ENCODE peak calls at places on chromosomes 1 and 21, in five cellular contexts. One of them, this sample, is unnamed.

GRCh38 chr1:201982923-201983805 is 716 bp downstream of the RNPEP start:
- DNase-seq in fibroblast of mammary gland: peak; percentile 79
- DNase-seq in cardiac muscle cell: peak; percentile 69
- DNase-seq in RWPE1: peak; percentile 85
- DNase-seq in lower lobe of right lung: peak; percentile 85
- DNase-seq in this sample: peak; percentile 42

GRCh38 chr1:219575563-219575962 is 37.3 kb downstream of the ZC3H11B start:
- DNase-seq in fibroblast of mammary gland: no peak
- DNase-seq in cardiac muscle cell: no peak
- DNase-seq in RWPE1: no peak
- DNase-seq in lower lobe of right lung: no peak
- DNase-seq in this sample: no peak

GRCh38 chr1:199054706-199055105 is 415.9 kb downstream of the PTPRC start:
- DNase-seq in fibroblast of mammary gland: peak; percentile 14
- DNase-seq in cardiac muscle cell: no peak
- DNase-seq in RWPE1: no peak
- DNase-seq in lower lobe of right lung: no peak
- DNase-seq in this sample: no peak

GRCh38 chr1:11918779-11919519 is 7.3 kb downstream of the KIAA2013 start:
- DNase-seq in fibroblast of mammary gland: peak; percentile 87
- DNase-seq in cardiac muscle cell: no peak
- DNase-seq in RWPE1: peak; percentile 55
- DNase-seq in lower lobe of right lung: no peak
- DNase-seq in this sample: no peak

GRCh38 chr1:1137256-1138045 is 21.6 kb upstream of the C1orf159 start:
- DNase-seq in fibroblast of mammary gland: no peak
- DNase-seq in cardiac muscle cell: no peak
- DNase-seq in RWPE1: no peak
- DNase-seq in lower lobe of right lung: no peak
- DNase-seq in this sample: no peak

GRCh38 chr1:158115126-158115525 is 65.6 kb upstream of the CD1D start:
- DNase-seq in fibroblast of mammary gland: no peak
- DNase-seq in cardiac muscle cell: no peak
- DNase-seq in RWPE1: no peak
- DNase-seq in lower lobe of right lung: no peak
- DNase-seq in this sample: no peak

GRCh38 chr1:226447932-226448670 is 40.2 kb upstream of the PARP1 start:
- DNase-seq in fibroblast of mammary gland: peak; percentile 15
- DNase-seq in cardiac muscle cell: no peak
- DNase-seq in RWPE1: no peak
- DNase-seq in lower lobe of right lung: no peak
- DNase-seq in this sample: no peak

GRCh38 chr1:32413507-32414185 is 19.4 kb upstream of the BSDC1 start:
- DNase-seq in fibroblast of mammary gland: peak; percentile 66
- DNase-seq in cardiac muscle cell: peak; percentile 58
- DNase-seq in RWPE1: peak; percentile 32
- DNase-seq in lower lobe of right lung: peak; percentile 47
- DNase-seq in this sample: no peak

GRCh38 chr1:61435226-61435625 is 289.7 kb downstream of the TM2D1 start:
- DNase-seq in fibroblast of mammary gland: no peak
- DNase-seq in cardiac muscle cell: no peak
- DNase-seq in RWPE1: no peak
- DNase-seq in lower lobe of right lung: no peak
- DNase-seq in this sample: no peak

GRCh38 chr1:167121375-167122120 is 27.7 kb downstream of the STYXL2 start:
- DNase-seq in fibroblast of mammary gland: peak; percentile 20
- DNase-seq in cardiac muscle cell: no peak
- DNase-seq in RWPE1: peak; percentile 25
- DNase-seq in lower lobe of right lung: peak; percentile 75
- DNase-seq in this sample: no peak

GRCh38 chr21:43188712-43189151 is 19.9 kb downstream of the CRYAA start:
- DNase-seq in fibroblast of mammary gland: no peak
- DNase-seq in cardiac muscle cell: no peak
- DNase-seq in RWPE1: no peak
- DNase-seq in lower lobe of right lung: no peak
- DNase-seq in this sample: no peak

GRCh38 chr1:115134850-115135484 is 45.7 kb upstream of the TSPAN2 start:
- DNase-seq in fibroblast of mammary gland: peak; percentile 71
- DNase-seq in cardiac muscle cell: no peak
- DNase-seq in RWPE1: peak; percentile 55
- DNase-seq in lower lobe of right lung: no peak
- DNase-seq in this sample: no peak

GRCh38 chr1:195745170-195746009 is 862.9 kb downstream of the KCNT2 start:
- DNase-seq in fibroblast of mammary gland: no peak
- DNase-seq in cardiac muscle cell: no peak
- DNase-seq in RWPE1: peak; percentile 35
- DNase-seq in lower lobe of right lung: no peak
- DNase-seq in this sample: no peak

GRCh38 chr21:42849759-42850412 is 29.5 kb downstream of the WDR4 start:
- DNase-seq in fibroblast of mammary gland: no peak
- DNase-seq in cardiac muscle cell: no peak
- DNase-seq in RWPE1: no peak
- DNase-seq in lower lobe of right lung: no peak
- DNase-seq in this sample: no peak

GRCh38 chr1:241499910-241500309 is 19.6 kb downstream of the FH start:
- DNase-seq in fibroblast of mammary gland: peak; percentile 75
- DNase-seq in cardiac muscle cell: peak; percentile 28
- DNase-seq in RWPE1: peak; percentile 17
- DNase-seq in lower lobe of right lung: no peak
- DNase-seq in this sample: no peak

GRCh38 chr1:53062731-53063591 is 948 bp downstream of the PODN start:
- DNase-seq in fibroblast of mammary gland: no peak
- DNase-seq in cardiac muscle cell: peak; percentile 28
- DNase-seq in RWPE1: no peak
- DNase-seq in lower lobe of right lung: peak; percentile 42
- DNase-seq in this sample: no peak

GRCh38 chr21:27047331-27048314 is 80.7 kb upstream of the ADAMTS5 start:
- DNase-seq in fibroblast of mammary gland: peak; percentile 93
- DNase-seq in cardiac muscle cell: no peak
- DNase-seq in RWPE1: no peak
- DNase-seq in lower lobe of right lung: no peak
- DNase-seq in this sample: no peak

GRCh38 chr1:208192989-208193388 is 51.2 kb downstream of the PLXNA2 start:
- DNase-seq in fibroblast of mammary gland: peak; percentile 74
- DNase-seq in cardiac muscle cell: no peak
- DNase-seq in RWPE1: no peak
- DNase-seq in lower lobe of right lung: no peak
- DNase-seq in this sample: no peak

DNA sequence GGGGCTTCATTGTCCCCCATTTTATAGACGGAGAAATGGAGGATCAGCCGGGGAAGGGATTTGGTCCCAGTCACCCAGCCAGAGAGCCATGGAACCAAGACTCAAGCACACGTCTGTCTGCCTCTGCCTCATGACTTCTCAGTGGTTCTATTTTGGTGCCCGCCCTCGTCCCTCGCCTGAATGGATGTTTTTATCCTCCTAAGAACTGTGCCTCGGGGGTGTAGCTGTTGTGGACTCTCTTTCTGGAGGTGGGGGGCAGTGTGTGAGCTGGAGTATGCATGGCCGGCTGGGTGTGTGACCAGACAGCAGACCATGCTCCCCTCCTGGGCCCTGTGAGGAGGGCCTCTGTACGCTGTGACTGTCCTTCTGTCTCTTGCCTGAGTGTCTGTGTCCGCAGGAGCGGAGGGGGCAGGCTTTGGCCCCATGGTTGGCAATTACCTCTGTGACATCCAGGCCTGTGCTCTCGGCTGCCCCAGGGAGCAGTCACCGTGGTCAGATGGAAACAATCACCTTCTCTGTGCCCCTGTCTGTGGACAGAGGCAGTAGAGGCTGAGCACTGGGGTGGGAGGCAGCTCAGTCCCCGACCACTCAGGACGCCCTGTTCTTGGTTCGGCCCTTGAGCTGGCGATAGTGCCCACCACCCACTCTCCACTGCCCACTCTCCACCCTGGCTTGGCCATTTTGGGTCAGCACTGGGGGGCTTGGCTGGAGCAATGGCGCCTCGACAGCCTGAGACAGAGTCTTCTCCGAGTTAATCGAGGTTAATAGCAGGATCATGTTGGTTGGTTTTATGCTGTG is 20.4 kb downstream of the WNT4 start:
- DNase-seq in fibroblast of mammary gland: no peak
- DNase-seq in cardiac muscle cell: no peak
- DNase-seq in RWPE1: no peak
- DNase-seq in lower lobe of right lung: no peak
- DNase-seq in this sample: no peak
- TF ChIP-seq CTCF in fibroblast of mammary gland: no peak
- TF ChIP-seq CTCF in cardiac muscle cell: no peak
- TF ChIP-seq CTCF in RWPE1: no peak
- TF ChIP-seq CTCF in lower lobe of right lung: no peak
- TF ChIP-seq CTCF in this sample: no peak

DNA sequence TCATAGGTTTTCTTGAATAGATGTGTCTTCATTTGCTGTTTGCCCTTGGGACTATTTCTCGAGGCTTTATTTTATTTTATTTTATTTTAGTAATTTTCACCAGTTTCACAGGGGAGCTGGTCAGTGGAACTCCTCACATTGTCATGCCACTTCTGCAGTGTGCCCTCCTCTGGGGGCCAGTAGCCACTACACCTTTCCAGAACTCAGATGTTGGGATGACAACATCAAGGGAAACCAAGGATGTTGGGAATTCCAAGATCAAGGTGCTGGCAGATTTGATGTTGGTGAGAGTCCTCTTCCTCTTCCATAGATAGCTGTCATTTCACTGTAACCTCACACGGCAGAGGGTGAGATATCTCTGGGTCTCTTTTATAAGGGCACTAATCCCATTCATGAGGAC is 35.5 kb downstream of the SLC26A9 start:
- DNase-seq in fibroblast of mammary gland: peak; percentile 23
- DNase-seq in cardiac muscle cell: peak; percentile 49
- DNase-seq in RWPE1: peak; percentile 52
- DNase-seq in lower lobe of right lung: no peak
- DNase-seq in this sample: no peak
- TF ChIP-seq CTCF in fibroblast of mammary gland: peak; percentile 63
- TF ChIP-seq CTCF in cardiac muscle cell: peak; percentile 65
- TF ChIP-seq CTCF in RWPE1: no peak
- TF ChIP-seq CTCF in lower lobe of right lung: peak; percentile 49
- TF ChIP-seq CTCF in this sample: peak; percentile 41

GRCh38 chr1:193754732-193755427 is 568.5 kb upstream of the B3GALT2 start:
- DNase-seq in fibroblast of mammary gland: no peak
- DNase-seq in cardiac muscle cell: no peak
- DNase-seq in RWPE1: no peak
- DNase-seq in lower lobe of right lung: no peak
- DNase-seq in this sample: no peak
- TF ChIP-seq CTCF in fibroblast of mammary gland: peak; percentile 7
- TF ChIP-seq CTCF in cardiac muscle cell: peak; percentile 42
- TF ChIP-seq CTCF in RWPE1: no peak
- TF ChIP-seq CTCF in lower lobe of right lung: peak; percentile 20
- TF ChIP-seq CTCF in this sample: peak; percentile 27

GRCh38 chr21:45184869-45185268 is 102.8 kb downstream of the POFUT2 start:
- DNase-seq in fibroblast of mammary gland: no peak
- DNase-seq in cardiac muscle cell: no peak
- DNase-seq in RWPE1: no peak
- DNase-seq in lower lobe of right lung: no peak
- DNase-seq in this sample: no peak
- TF ChIP-seq CTCF in fibroblast of mammary gland: no peak
- TF ChIP-seq CTCF in cardiac muscle cell: no peak
- TF ChIP-seq CTCF in RWPE1: no peak
- TF ChIP-seq CTCF in lower lobe of right lung: no peak
- TF ChIP-seq CTCF in this sample: no peak

GRCh38 chr1:41320860-41321259 is 40.4 kb upstream of the FOXO6 start:
- DNase-seq in fibroblast of mammary gland: no peak
- DNase-seq in cardiac muscle cell: no peak
- DNase-seq in RWPE1: no peak
- DNase-seq in lower lobe of right lung: no peak
- DNase-seq in this sample: no peak
- TF ChIP-seq CTCF in fibroblast of mammary gland: no peak
- TF ChIP-seq CTCF in cardiac muscle cell: no peak
- TF ChIP-seq CTCF in RWPE1: no peak
- TF ChIP-seq CTCF in lower lobe of right lung: no peak
- TF ChIP-seq CTCF in this sample: no peak

GRCh38 chr1:29415156-29415830 is 179.0 kb downstream of the PTPRU start:
- DNase-seq in fibroblast of mammary gland: peak; percentile 7
- DNase-seq in cardiac muscle cell: peak; percentile 61
- DNase-seq in RWPE1: peak; percentile 40
- DNase-seq in lower lobe of right lung: no peak
- DNase-seq in this sample: no peak

GRCh38 chr1:29415861-29416260 is 179.5 kb downstream of the PTPRU start:
- DNase-seq in fibroblast of mammary gland: no peak
- DNase-seq in cardiac muscle cell: no peak
- DNase-seq in RWPE1: no peak
- DNase-seq in lower lobe of right lung: no peak
- DNase-seq in this sample: no peak

GRCh38 chr1:29416825-29417557 is 180.7 kb downstream of the PTPRU start:
- DNase-seq in fibroblast of mammary gland: peak; percentile 88
- DNase-seq in cardiac muscle cell: no peak
- DNase-seq in RWPE1: no peak
- DNase-seq in lower lobe of right lung: no peak
- DNase-seq in this sample: no peak

GRCh38 chr1:29417558-29417858 is 181.2 kb downstream of the PTPRU start:
- DNase-seq in fibroblast of mammary gland: peak; percentile 28
- DNase-seq in cardiac muscle cell: no peak
- DNase-seq in RWPE1: no peak
- DNase-seq in lower lobe of right lung: no peak
- DNase-seq in this sample: no peak

DNA sequence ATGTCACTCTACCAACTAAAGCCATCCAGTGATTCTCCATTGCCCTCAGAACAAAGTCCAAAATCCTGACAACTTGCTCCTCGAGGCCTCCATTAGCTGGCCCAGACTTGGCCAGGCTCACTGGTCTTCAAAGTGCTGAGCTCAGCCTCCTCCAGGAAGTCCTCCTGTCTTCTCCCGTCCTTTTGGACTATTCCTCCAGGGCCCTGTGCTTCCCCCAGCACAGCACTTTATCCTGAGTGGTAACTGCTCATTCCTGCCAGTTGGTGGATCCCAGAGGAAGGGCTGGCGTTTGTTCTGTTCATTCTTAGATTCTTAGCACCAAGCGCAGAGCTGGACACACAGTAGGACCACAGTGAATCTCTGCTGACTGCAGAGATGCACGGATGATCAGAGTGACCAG is 179.9 kb downstream of the PTPRU start:
- DNase-seq in fibroblast of mammary gland: peak; percentile 35
- DNase-seq in cardiac muscle cell: no peak
- DNase-seq in RWPE1: no peak
- DNase-seq in lower lobe of right lung: no peak
- DNase-seq in this sample: no peak
- TF ChIP-seq CTCF in fibroblast of mammary gland: peak; percentile 44
- TF ChIP-seq CTCF in cardiac muscle cell: peak; percentile 32
- TF ChIP-seq CTCF in RWPE1: no peak
- TF ChIP-seq CTCF in lower lobe of right lung: no peak
- TF ChIP-seq CTCF in this sample: no peak

DNA sequence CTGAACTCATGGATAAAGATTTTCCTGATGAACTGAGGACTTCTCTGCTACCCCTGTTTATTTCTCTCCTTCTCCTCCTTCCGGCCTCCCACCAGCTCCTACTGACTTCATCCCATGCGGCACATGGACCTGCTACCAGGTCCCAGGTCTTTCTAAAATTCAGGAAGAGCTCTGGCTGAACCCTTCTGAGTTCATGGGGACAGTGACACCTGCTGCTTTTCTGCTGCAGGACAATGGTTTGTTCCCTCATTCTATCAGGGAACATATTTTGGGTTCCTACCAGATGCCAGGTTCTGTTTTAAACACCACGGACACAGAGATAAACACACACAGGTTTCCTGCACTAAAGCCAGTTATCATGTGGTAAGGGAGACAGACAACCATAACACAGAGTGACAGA is 114.1 kb upstream of the RAB4A start:
- DNase-seq in fibroblast of mammary gland: peak; percentile 7
- DNase-seq in cardiac muscle cell: peak; percentile 45
- DNase-seq in RWPE1: peak; percentile 38
- DNase-seq in lower lobe of right lung: no peak
- DNase-seq in this sample: no peak
- TF ChIP-seq CTCF in fibroblast of mammary gland: peak; percentile 14
- TF ChIP-seq CTCF in cardiac muscle cell: peak; percentile 14
- TF ChIP-seq CTCF in RWPE1: no peak
- TF ChIP-seq CTCF in lower lobe of right lung: peak; percentile 46
- TF ChIP-seq CTCF in this sample: peak; percentile 51

This sample was measured in D721Med.